ENCODE peak calls at places on chromosome 1, in seven cellular contexts. S, R, L, Q, A, P and T are unnamed samples.

GRCh38 chr1:94045465-94046056 is 75.4 kb downstream of the ABCA4 start:
- DNase-seq in S (peak), R (peak), L (peak), Q (peak), A (peak), P (peak), T (peak)

GRCh38 chr1:246444611-246445010 is 62.5 kb downstream of the SMYD3 start:
- DNase-seq in S (no peak), R (no peak), L (no peak), Q (no peak), A (no peak), P (no peak), T (no peak)

GRCh38 chr1:32741417-32742131 is 39.0 kb upstream of the SYNC start:
- DNase-seq in S (no peak), R (peak), L (peak), Q (peak), A (no peak), P (no peak), T (no peak)

GRCh38 chr1:245169391-245169790 is 14.6 kb downstream of the KIF26B start:
- DNase-seq in S (no peak), R (no peak), L (no peak), Q (no peak), A (no peak), P (no peak), T (no peak)

GRCh38 chr1:3831689-3832088 is 25.3 kb downstream of the CEP104 start:
- DNase-seq in S (no peak), R (no peak), L (no peak), Q (peak), A (no peak), P (no peak), T (no peak)

GRCh38 chr1:231493421-231494185 is 34.9 kb upstream of the TSNAX start:
- DNase-seq in S (peak), R (no peak), L (no peak), Q (peak), A (no peak), P (no peak), T (no peak)

GRCh38 chr1:208604295-208604694 is 360.1 kb upstream of the PLXNA2 start:
- DNase-seq in S (peak), R (no peak), L (no peak), Q (peak), A (peak), P (no peak), T (no peak)

GRCh38 chr1:65310078-65310587 is 790 bp downstream of the DNAJC6 start:
- DNase-seq in S (no peak), R (no peak), L (no peak), Q (no peak), A (peak), P (no peak), T (no peak)

GRCh38 chr1:150809651-150810050 is 1.6 kb upstream of the CTSK start:
- DNase-seq in S (no peak), R (no peak), L (no peak), Q (peak), A (no peak), P (no peak), T (peak)

GRCh38 chr1:158999301-159000069 is 10.2 kb upstream of the IFI16 start:
- DNase-seq in S (no peak), R (peak), L (no peak), Q (peak), A (peak), P (peak), T (peak)

GRCh38 chr1:145962157-145963102 is 1.9 kb downstream of the ANKRD34A start:
- DNase-seq in S (no peak), R (peak), L (no peak), Q (peak), A (no peak), P (no peak), T (peak)

GRCh38 chr1:89953072-89953626 is 41.8 kb upstream of the ZNF326 start:
- DNase-seq in S (peak), R (peak), L (peak), Q (peak), A (no peak), P (peak), T (no peak)

GRCh38 chr1:201361652-201362504 is 15.6 kb downstream of the TNNT2 start:
- DNase-seq in S (peak), R (peak), L (peak), Q (peak), A (no peak), P (no peak), T (no peak)

GRCh38 chr1:33359931-33360330 is 39.0 kb upstream of the A3GALT2 start:
- DNase-seq in S (no peak), R (no peak), L (no peak), Q (no peak), A (no peak), P (no peak), T (no peak)

GRCh38 chr1:205714190-205714905 is 34.0 kb upstream of the SLC45A3 start:
- DNase-seq in S (no peak), R (no peak), L (no peak), Q (peak), A (no peak), P (no peak), T (peak)

GRCh38 chr1:86753700-86754099 is 49.3 kb downstream of the SH3GLB1 start:
- DNase-seq in S (peak), R (peak), L (no peak), Q (peak), A (no peak), P (no peak), T (no peak)

GRCh38 chr1:215728206-215728605 is 161.1 kb downstream of the KCTD3 start:
- DNase-seq in S (no peak), R (no peak), L (no peak), Q (no peak), A (no peak), P (no peak), T (no peak)

GRCh38 chr1:60835649-60836048 is 246.7 kb upstream of the NFIA start:
- DNase-seq in S (no peak), R (no peak), L (no peak), Q (no peak), A (no peak), P (no peak), T (no peak)

GRCh38 chr1:118989006-118989736 is 1.0 kb upstream of the TBX15 start:
- DNase-seq in S (no peak), R (peak), L (no peak), Q (no peak), A (no peak), P (no peak), T (peak)

GRCh38 chr1:9294440-9294773 is 1.7 kb downstream of the SPSB1 start:
- DNase-seq in S (no peak), R (no peak), L (no peak), Q (peak), A (no peak), P (peak), T (no peak)

GRCh38 chr1:183327429-183328290 is 90.5 kb downstream of the NMNAT2 start:
- DNase-seq in S (no peak), R (no peak), L (no peak), Q (no peak), A (no peak), P (no peak), T (no peak)

GRCh38 chr1:169238506-169238905 is 129.1 kb downstream of the NME7 start:
- DNase-seq in S (no peak), R (no peak), L (no peak), Q (peak), A (no peak), P (no peak), T (no peak)

GRCh38 chr1:9233241-9233941 is 1.2 kb upstream of the H6PD start:
- DNase-seq in S (no peak), R (no peak), L (no peak), Q (peak), A (peak), P (no peak), T (peak)

GRCh38 chr1:151902858-151903257 is 6.5 kb downstream of the THEM4 start:
- DNase-seq in S (no peak), R (no peak), L (no peak), Q (no peak), A (no peak), P (no peak), T (no peak)

GRCh38 chr1:151908228-151908691 is 1.1 kb downstream of the THEM4 start:
- DNase-seq in S (peak), R (peak), L (no peak), Q (peak), A (no peak), P (no peak), T (no peak)

GRCh38 chr1:151907363-151908139 is 1.8 kb downstream of the THEM4 start:
- DNase-seq in S (no peak), R (no peak), L (no peak), Q (no peak), A (no peak), P (no peak), T (no peak)

GRCh38 chr1:151909167-151910149 is at the start of gene THEM4:
- DNase-seq in S (peak), R (peak), L (peak), Q (peak), A (peak), P (peak), T (peak)

GRCh38 chr1:151905070-151905442 is 4.3 kb downstream of the THEM4 start:
- DNase-seq in S (no peak), R (no peak), L (no peak), Q (no peak), A (no peak), P (no peak), T (no peak)
- H3K4me3 ChIP-seq in S (no peak), R (no peak), L (no peak), Q (no peak), A (no peak), P (no peak), T (no peak)

GRCh38 chr1:19081218-19081893 is 124.9 kb upstream of the IFFO2 start:
- DNase-seq in S (no peak), R (no peak), L (peak), Q (peak), A (no peak), P (no peak), T (peak)
- H3K4me3 ChIP-seq in S (no peak), R (no peak), L (peak), Q (no peak), A (peak), P (no peak), T (peak)

GRCh38 chr1:95888877-95889799 is 655.1 kb downstream of the RWDD3 start:
- DNase-seq in S (no peak), R (peak), L (no peak), Q (peak), A (no peak), P (no peak), T (no peak)
- H3K4me3 ChIP-seq in S (no peak), R (no peak), L (no peak), Q (no peak), A (no peak), P (no peak), T (no peak)

GRCh38 chr1:229227298-229227919 is 43.5 kb upstream of the RAB4A start:
- DNase-seq in S (peak), R (peak), L (peak), Q (peak), A (no peak), P (peak), T (peak)

GRCh38 chr1:229230136-229230892 is 40.6 kb upstream of the RAB4A start:
- DNase-seq in S (no peak), R (no peak), L (no peak), Q (no peak), A (no peak), P (no peak), T (peak)

GRCh38 chr1:229228522-229228921 is 42.4 kb upstream of the RAB4A start:
- DNase-seq in S (no peak), R (no peak), L (no peak), Q (no peak), A (no peak), P (no peak), T (peak)

GRCh38 chr1:229229721-229230135 is 41.2 kb upstream of the RAB4A start:
- DNase-seq in S (no peak), R (peak), L (no peak), Q (peak), A (peak), P (no peak), T (peak)

DNA sequence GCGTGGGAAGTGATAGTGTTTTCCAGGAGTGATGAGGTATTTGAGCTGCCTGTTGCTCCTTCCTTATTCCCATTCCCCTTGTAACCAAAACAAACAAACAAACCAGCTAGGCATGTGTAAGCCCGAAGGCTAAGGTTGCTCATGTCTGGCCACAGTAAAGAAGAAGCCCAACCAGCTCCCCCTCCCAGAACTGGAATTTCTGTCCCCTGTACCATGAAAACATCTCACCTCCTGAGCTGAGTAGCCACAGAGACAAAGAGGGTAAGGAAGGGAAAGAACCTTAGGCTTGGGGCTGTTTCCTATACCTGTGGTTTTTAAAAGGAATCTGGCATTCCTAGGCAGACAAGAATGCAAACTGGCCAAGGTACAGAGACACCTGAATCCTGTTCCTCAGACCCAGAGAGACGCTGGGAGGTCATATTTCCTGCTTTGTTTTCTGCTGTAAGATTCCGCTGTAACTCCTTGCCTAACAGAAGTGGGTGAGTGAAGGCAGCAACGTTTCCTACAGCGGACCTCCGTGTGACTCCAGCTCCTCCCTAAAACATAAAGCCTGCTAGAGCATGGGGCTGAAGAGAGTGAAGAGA is 41.7 kb upstream of the RAB4A start:
- DNase-seq in S (no peak), R (peak), L (peak), Q (no peak), A (no peak), P (no peak), T (peak)
- H3K4me3 ChIP-seq in S (no peak), R (no peak), L (no peak), Q (no peak), A (peak), P (no peak), T (no peak)

GRCh38 chr1:99595441-99595840 is 50.5 kb upstream of the PALMD start:
- DNase-seq in S (no peak), R (no peak), L (no peak), Q (no peak), A (no peak), P (no peak), T (no peak)
- H3K4me3 ChIP-seq in S (no peak), R (no peak), L (no peak), Q (no peak), A (no peak), P (no peak), T (no peak)

GRCh38 chr1:26079960-26080814 is 12.8 kb upstream of the TRIM63 start:
- DNase-seq in S (no peak), R (no peak), L (no peak), Q (no peak), A (no peak), P (no peak), T (no peak)
- H3K4me3 ChIP-seq in S (no peak), R (no peak), L (no peak), Q (no peak), A (no peak), P (no peak), T (no peak)

DNA sequence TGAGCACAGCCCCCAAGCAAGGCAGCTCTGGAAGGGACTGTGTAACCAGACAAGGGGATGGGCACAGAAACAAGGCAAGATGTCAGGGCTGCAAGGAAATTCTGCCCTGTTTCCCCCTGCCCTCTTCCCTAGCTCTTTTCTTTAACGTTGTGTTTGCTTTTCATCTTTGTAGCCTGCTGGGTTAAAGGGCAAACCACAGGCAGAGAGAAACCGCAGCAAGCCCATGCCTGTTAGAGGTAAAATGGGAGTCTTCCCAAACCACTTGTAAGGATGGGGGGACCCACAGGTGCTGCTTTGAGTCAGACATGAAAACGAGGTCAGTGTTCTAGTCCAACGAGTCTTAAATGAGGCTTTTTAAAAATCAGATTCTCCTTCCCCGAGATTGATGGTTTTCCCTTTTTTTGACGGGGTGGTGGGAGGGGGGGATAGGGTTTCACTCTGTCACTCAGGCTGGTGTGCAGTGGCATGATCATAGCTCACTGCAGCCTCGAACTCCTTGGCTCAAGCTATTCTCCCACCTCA is 13.3 kb downstream of the TGFBR3 start:
- DNase-seq in S (peak), R (no peak), L (no peak), Q (no peak), A (no peak), P (no peak), T (no peak)
- H3K4me3 ChIP-seq in S (no peak), R (no peak), L (no peak), Q (no peak), A (no peak), P (no peak), T (no peak)

DNA sequence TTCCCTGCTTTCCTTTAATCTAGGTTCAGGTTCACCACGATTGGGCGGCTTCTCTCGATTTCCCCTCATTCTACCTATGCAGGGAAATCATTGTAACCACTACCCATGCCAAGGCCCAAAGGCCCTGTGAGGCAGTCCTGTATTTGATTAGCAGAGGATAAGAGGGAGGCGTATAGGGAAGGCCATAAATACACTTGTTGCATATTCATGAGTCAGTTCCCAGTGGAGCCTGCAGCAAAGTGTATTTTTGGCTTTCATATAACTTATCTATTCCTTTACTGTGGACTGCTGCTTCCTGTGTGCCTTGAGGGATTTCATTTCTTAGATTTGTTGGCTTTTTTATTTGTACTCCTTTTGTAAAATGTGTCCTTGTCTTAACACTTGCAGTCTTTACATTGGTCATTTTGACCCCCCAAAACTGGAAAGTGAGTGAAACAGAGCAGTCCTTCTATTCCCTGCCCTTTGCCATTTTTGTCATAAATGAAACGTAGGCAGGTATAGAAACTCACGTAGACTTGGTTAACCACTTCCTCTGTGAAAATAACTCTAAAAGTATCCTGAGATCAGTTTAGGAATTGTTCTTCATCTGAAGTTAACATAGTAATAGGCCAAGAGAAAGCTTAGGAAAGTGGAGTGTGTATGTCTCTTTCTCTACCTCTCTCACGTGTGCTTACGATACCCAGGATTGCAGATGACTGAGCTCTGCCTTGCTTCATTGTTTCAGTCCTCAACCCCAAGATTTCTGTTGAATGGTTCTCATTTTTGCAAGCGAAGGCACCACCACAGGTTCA is 19.6 kb upstream of the KCNQ4 start:
- DNase-seq in S (peak), R (no peak), L (no peak), Q (no peak), A (no peak), P (no peak), T (no peak)
- H3K4me3 ChIP-seq in S (peak), R (no peak), L (no peak), Q (no peak), A (no peak), P (no peak), T (no peak)